ENCODE peak calls at places on chromosome 11, in eight cellular contexts. C is H1, S is body of pancreas, Z is spleen, I is A549, K is adrenal gland, Q is ovary, W is suprapubic skin. H is an unnamed sample.
A peak's percentile ranks its signal among the peaks of the same experiment; 100 is the strongest.

GRCh38 chr11:126628790-126629621 is 273.5 kb downstream of the ST3GAL4 start:
- DNase-seq in C (no peak), S (no peak), Z (no peak), I (no peak), K (no peak), Q (no peak), W (no peak), H (no peak)

GRCh38 chr11:115939726-115940421 is 435.7 kb upstream of the CADM1 start:
- DNase-seq in C (no peak), S (no peak), Z (no peak), I (no peak), K (no peak), Q (no peak), W (no peak), H (no peak)

GRCh38 chr11:59544869-59545178 is 33.5 kb downstream of the OR4D9 start:
- DNase-seq in C (no peak), S (no peak), Z (no peak), I (no peak), K (no peak), Q (no peak), W (no peak), H (no peak)

GRCh38 chr11:124783002-124783401 is 17.2 kb downstream of the MSANTD2 start:
- DNase-seq in C (no peak), S (no peak), Z (no peak), I (no peak), K (no peak), Q (no peak), W (no peak), H (no peak)

GRCh38 chr11:117410861-117411725 is 83.4 kb downstream of the CEP164 start:
- DNase-seq in C (no peak), S (no peak), Z (no peak), I (no peak), K (no peak), Q (no peak), W (peak; percentile 68), H (peak; percentile 83)

GRCh38 chr11:64219755-64220154 is 6.2 kb downstream of the TRPT1 start:
- DNase-seq in C (no peak), S (no peak), Z (no peak), I (no peak), K (no peak), Q (peak; percentile 20), W (no peak), H (no peak)

GRCh38 chr11:121416909-121417567 is 35.1 kb upstream of the SORL1 start:
- DNase-seq in C (no peak), S (peak; percentile 80), Z (peak; percentile 90), I (peak; percentile 1), K (peak; percentile 85), Q (peak; percentile 77), W (peak; percentile 92), H (peak; percentile 90)

GRCh38 chr11:120832609-120833221 is 191.2 kb upstream of the TBCEL start:
- DNase-seq in C (no peak), S (no peak), Z (peak; percentile 17), I (no peak), K (no peak), Q (no peak), W (no peak), H (no peak)

GRCh38 chr11:110298298-110298765 is 1.9 kb upstream of the RDX start:
- DNase-seq in C (no peak), S (peak; percentile 50), Z (no peak), I (peak; percentile 80), K (peak; percentile 60), Q (no peak), W (no peak), H (no peak)

GRCh38 chr11:296206-296975 is 2.9 kb downstream of the IFITM5 start:
- DNase-seq in C (no peak), S (peak; percentile 7), Z (peak; percentile 70), I (no peak), K (no peak), Q (no peak), W (no peak), H (peak; percentile 68)

GRCh38 chr11:80815752-80816453 is 1375.1 kb upstream of the TENM4 start:
- DNase-seq in C (no peak), S (no peak), Z (no peak), I (no peak), K (no peak), Q (no peak), W (no peak), H (no peak)

GRCh38 chr11:9692696-9693095 is 28.8 kb downstream of the SWAP70 start:
- DNase-seq in C (no peak), S (no peak), Z (no peak), I (no peak), K (no peak), Q (no peak), W (no peak), H (no peak)

GRCh38 chr11:9691865-9692264 is 28.0 kb downstream of the SWAP70 start:
- DNase-seq in C (no peak), S (no peak), Z (no peak), I (no peak), K (no peak), Q (no peak), W (no peak), H (no peak)

GRCh38 chr11:9688716-9689511 is 25.0 kb downstream of the SWAP70 start:
- DNase-seq in C (no peak), S (no peak), Z (no peak), I (no peak), K (no peak), Q (no peak), W (no peak), H (no peak)

GRCh38 chr11:9687736-9688494 is 24.0 kb downstream of the SWAP70 start:
- DNase-seq in C (no peak), S (peak; percentile 49), Z (no peak), I (no peak), K (no peak), Q (no peak), W (no peak), H (no peak)

DNA sequence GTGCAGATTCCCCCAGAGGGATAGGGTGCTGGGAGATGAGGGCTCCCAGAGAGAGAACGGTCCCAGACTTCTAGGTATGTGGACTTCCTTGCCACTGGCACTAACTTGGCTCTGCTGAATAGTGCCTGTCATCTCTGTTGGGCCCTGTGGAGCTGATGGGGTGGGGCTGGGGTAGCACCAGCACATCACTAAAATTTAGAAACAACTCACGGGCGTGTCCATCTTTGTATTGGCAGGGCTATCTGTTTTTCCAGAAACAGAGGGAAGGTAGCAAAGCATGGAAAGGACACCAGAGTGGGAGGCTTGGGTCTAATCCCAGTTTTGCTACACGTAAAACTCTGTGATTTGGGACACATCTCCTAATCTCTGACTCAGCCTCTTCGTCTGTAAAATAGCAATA is 25.8 kb downstream of the SWAP70 start:
- DNase-seq in C (no peak), S (no peak), Z (no peak), I (no peak), K (no peak), Q (no peak), W (no peak), H (no peak)
- TF ChIP-seq POLR2A in C (no peak), S (no peak), Z (no peak), I (no peak), K (no peak), Q (no peak), W (no peak), H (no peak)

DNA sequence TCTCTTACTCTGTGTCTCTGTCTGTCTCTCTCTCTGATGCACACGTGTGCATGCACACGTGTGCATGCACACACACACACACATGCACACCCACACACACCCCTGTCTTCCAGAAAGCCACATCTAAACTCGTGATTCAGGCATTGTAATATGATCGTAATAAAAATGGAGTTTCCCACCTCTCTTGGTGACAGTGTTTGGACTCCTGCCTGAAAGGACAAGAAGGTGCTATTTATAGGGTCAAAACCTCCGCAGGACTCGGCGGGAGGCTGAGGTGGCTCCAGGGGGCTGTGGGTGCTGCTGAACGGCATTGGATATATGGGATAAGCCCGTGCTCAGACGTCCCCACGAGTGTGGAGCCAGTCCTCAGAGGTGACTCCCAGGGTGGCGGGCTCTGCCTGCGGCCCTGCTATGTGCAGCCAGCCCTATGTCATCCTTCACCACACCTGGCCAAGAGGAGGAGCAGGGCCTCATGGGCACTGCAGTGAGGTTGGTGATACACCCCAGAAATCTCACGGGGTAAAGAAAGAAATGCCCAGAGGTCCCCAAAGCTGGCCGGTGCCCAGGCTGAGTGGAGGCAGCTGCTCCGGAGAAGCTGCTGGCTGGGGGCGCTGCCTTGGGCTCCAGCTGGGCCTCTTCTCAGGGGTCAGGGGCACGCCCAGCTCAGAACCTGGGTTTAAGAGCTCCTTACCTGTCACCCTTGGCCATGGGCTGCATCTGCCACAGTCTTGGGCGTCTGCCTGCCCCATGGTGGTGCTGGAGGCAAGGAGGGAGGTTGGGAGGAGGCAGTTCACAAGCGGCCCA is 5.0 kb upstream of the OSBPL5 start:
- DNase-seq in C (no peak), S (no peak), Z (peak; percentile 56), I (no peak), K (no peak), Q (no peak), W (no peak), H (no peak)
- TF ChIP-seq POLR2A in C (no peak), S (no peak), Z (no peak), I (no peak), K (no peak), Q (no peak), W (no peak), H (no peak)

GRCh38 chr11:46845740-46846509 is at the start of gene CKAP5:
- DNase-seq in C (peak; percentile 90), S (peak; percentile 92), Z (peak; percentile 94), I (peak; percentile 92), K (peak; percentile 92), Q (peak; percentile 89), W (peak; percentile 94), H (peak; percentile 98)
- TF ChIP-seq POLR2A in C (peak; percentile 19), S (no peak), Z (no peak), I (peak; percentile 84), K (peak; percentile 64), Q (peak; percentile 55), W (no peak), H (no peak)

GRCh38 chr11:66222358-66223149 is 45.9 kb upstream of the RAB1B start:
- DNase-seq in C (peak; percentile 93), S (peak; percentile 92), Z (peak; percentile 97), I (peak; percentile 95), K (peak; percentile 88), Q (peak; percentile 87), W (peak; percentile 95), H (peak; percentile 90)
- TF ChIP-seq POLR2A in C (no peak), S (no peak), Z (no peak), I (no peak), K (no peak), Q (peak; percentile 17), W (no peak), H (no peak)

DNA sequence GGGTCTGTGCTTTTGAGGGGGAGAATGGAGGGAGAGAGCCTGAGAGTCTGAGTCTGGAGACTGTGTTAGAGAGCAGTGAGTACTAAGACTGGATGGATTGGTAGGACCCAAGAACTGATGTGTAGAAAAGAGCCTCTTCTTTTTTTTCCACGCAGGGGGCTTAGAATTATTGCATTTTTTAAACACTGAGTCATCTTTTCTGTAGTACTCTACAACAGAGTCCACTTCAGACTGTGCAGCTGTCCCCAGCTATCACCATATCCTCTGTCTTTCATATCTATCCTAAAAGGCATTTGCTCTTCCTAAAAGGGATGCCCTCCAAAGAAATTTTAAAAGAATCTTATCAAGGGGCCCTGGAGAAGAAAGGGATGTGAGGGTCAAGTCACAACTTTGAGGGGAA is 80.3 kb downstream of the BDNF start:
- DNase-seq in C (no peak), S (no peak), Z (no peak), I (no peak), K (no peak), Q (no peak), W (no peak), H (no peak)
- TF ChIP-seq POLR2A in C (peak; percentile 65), S (no peak), Z (no peak), I (no peak), K (no peak), Q (no peak), W (no peak), H (no peak)

H was measured in lower leg skin.